ENCODE peak calls at places on chromosomes 12 and 14, in eight cellular contexts. W, L, F, G, Z, C, U and Y are unnamed samples.

GRCh38 chr12:2194571-2194970 is 141.8 kb downstream of the CACNA1C start:
- DNase-seq in W (no peak), L (no peak), F (no peak), G (no peak), Z (no peak), C (no peak), U (no peak), Y (no peak)

GRCh38 chr14:92578511-92578910 is 64.9 kb downstream of the RIN3 start:
- DNase-seq in W (no peak), L (peak), F (no peak), G (no peak), Z (peak), C (no peak), U (no peak), Y (no peak)

GRCh38 chr14:71647086-71647784 is 285.0 kb upstream of the RGS6 start:
- DNase-seq in W (no peak), L (no peak), F (no peak), G (peak), Z (no peak), C (peak), U (peak), Y (peak)

GRCh38 chr14:78985668-78986073 is 815.5 kb downstream of the NRXN3 start:
- DNase-seq in W (no peak), L (no peak), F (no peak), G (no peak), Z (peak), C (no peak), U (no peak), Y (no peak)

GRCh38 chr14:91417983-91418386 is 365 bp upstream of the CCDC88C start:
- DNase-seq in W (peak), L (no peak), F (no peak), G (peak), Z (no peak), C (peak), U (peak), Y (peak)

GRCh38 chr12:50390284-50390683 is 6.1 kb downstream of the FAM186A start:
- DNase-seq in W (no peak), L (peak), F (no peak), G (no peak), Z (peak), C (peak), U (no peak), Y (no peak)

GRCh38 chr14:23543403-23543802 is 8.2 kb downstream of the ZFHX2 start:
- DNase-seq in W (no peak), L (no peak), F (no peak), G (no peak), Z (no peak), C (no peak), U (no peak), Y (no peak)

GRCh38 chr12:78290606-78291345 is 460.1 kb downstream of the NAV3 start:
- DNase-seq in W (no peak), L (peak), F (no peak), G (no peak), Z (peak), C (no peak), U (no peak), Y (no peak)

GRCh38 chr14:30482270-30482669 is 76.7 kb upstream of the G2E3 start:
- DNase-seq in W (no peak), L (no peak), F (no peak), G (no peak), Z (no peak), C (no peak), U (no peak), Y (no peak)

GRCh38 chr14:31127690-31128089 is 79.9 kb downstream of the HECTD1 start:
- DNase-seq in W (no peak), L (no peak), F (peak), G (no peak), Z (peak), C (no peak), U (no peak), Y (no peak)

GRCh38 chr12:42002563-42002962 is 142.1 kb downstream of the GXYLT1 start:
- DNase-seq in W (no peak), L (no peak), F (no peak), G (no peak), Z (no peak), C (no peak), U (no peak), Y (peak)

GRCh38 chr12:10130042-10130441 is at the start of gene CLEC7A:
- DNase-seq in W (no peak), L (no peak), F (no peak), G (no peak), Z (no peak), C (no peak), U (no peak), Y (no peak)

GRCh38 chr12:132324841-132325732 is 4.3 kb downstream of the GALNT9 start:
- DNase-seq in W (no peak), L (no peak), F (no peak), G (no peak), Z (no peak), C (no peak), U (no peak), Y (no peak)